ENCODE peak calls at places on chromosomes 7 and 10, in ten cellular contexts. One of them, this sample, is unnamed.

GRCh38 chr10:72275351-72276012 is 1.8 kb downstream of the DDIT4 start:
- DNase-seq in hippocampal formation: no peak
- DNase-seq in stimulated activated CD8-positive, alpha-beta memory T cell treated with anti-CD3 and anti-CD28 coated beads, Interleukin-15, amount 100 ng/mL, for 24 hours: no peak
- DNase-seq in GM23248: no peak
- DNase-seq in PC-3: no peak
- DNase-seq in NCI-H2081: peak; percentile 66
- DNase-seq in DMS153: no peak
- DNase-seq in neural crest cell: no peak
- DNase-seq in SJCRH30: peak; percentile 75
- DNase-seq in activated CD4-positive, alpha-beta T cell treated with anti-CD3 and anti-CD28 coated beads, Interleukin-2, amount 10 ng/mL, durations not matched to agents 7 days and 5 days: no peak
- DNase-seq in this sample: peak; percentile 75

GRCh38 chr10:73857446-73857845 is 16.9 kb downstream of the CAMK2G start:
- DNase-seq in hippocampal formation: no peak
- DNase-seq in stimulated activated CD8-positive, alpha-beta memory T cell treated with anti-CD3 and anti-CD28 coated beads, Interleukin-15, amount 100 ng/mL, for 24 hours: no peak
- DNase-seq in GM23248: no peak
- DNase-seq in PC-3: no peak
- DNase-seq in NCI-H2081: no peak
- DNase-seq in DMS153: no peak
- DNase-seq in neural crest cell: no peak
- DNase-seq in SJCRH30: no peak
- DNase-seq in activated CD4-positive, alpha-beta T cell treated with anti-CD3 and anti-CD28 coated beads, Interleukin-2, amount 10 ng/mL, durations not matched to agents 7 days and 5 days: peak; percentile 51
- DNase-seq in this sample: no peak

GRCh38 chr7:22751341-22751740 is 24.3 kb downstream of the IL6 start:
- DNase-seq in hippocampal formation: no peak
- DNase-seq in stimulated activated CD8-positive, alpha-beta memory T cell treated with anti-CD3 and anti-CD28 coated beads, Interleukin-15, amount 100 ng/mL, for 24 hours: no peak
- DNase-seq in GM23248: no peak
- DNase-seq in PC-3: no peak
- DNase-seq in NCI-H2081: no peak
- DNase-seq in DMS153: no peak
- DNase-seq in neural crest cell: no peak
- DNase-seq in SJCRH30: no peak
- DNase-seq in activated CD4-positive, alpha-beta T cell treated with anti-CD3 and anti-CD28 coated beads, Interleukin-2, amount 10 ng/mL, durations not matched to agents 7 days and 5 days: no peak
- DNase-seq in this sample: no peak

GRCh38 chr7:47148541-47149207 is 433.2 kb downstream of the TNS3 start:
- DNase-seq in hippocampal formation: no peak
- DNase-seq in stimulated activated CD8-positive, alpha-beta memory T cell treated with anti-CD3 and anti-CD28 coated beads, Interleukin-15, amount 100 ng/mL, for 24 hours: no peak
- DNase-seq in GM23248: no peak
- DNase-seq in PC-3: no peak
- DNase-seq in NCI-H2081: no peak
- DNase-seq in DMS153: peak; percentile 8
- DNase-seq in neural crest cell: no peak
- DNase-seq in SJCRH30: no peak
- DNase-seq in activated CD4-positive, alpha-beta T cell treated with anti-CD3 and anti-CD28 coated beads, Interleukin-2, amount 10 ng/mL, durations not matched to agents 7 days and 5 days: no peak
- DNase-seq in this sample: no peak

GRCh38 chr7:38185938-38186337 is 7.9 kb downstream of the STARD3NL start:
- DNase-seq in hippocampal formation: no peak
- DNase-seq in stimulated activated CD8-positive, alpha-beta memory T cell treated with anti-CD3 and anti-CD28 coated beads, Interleukin-15, amount 100 ng/mL, for 24 hours: no peak
- DNase-seq in GM23248: peak; percentile 7
- DNase-seq in PC-3: peak; percentile 18
- DNase-seq in NCI-H2081: no peak
- DNase-seq in DMS153: no peak
- DNase-seq in neural crest cell: no peak
- DNase-seq in SJCRH30: no peak
- DNase-seq in activated CD4-positive, alpha-beta T cell treated with anti-CD3 and anti-CD28 coated beads, Interleukin-2, amount 10 ng/mL, durations not matched to agents 7 days and 5 days: no peak
- DNase-seq in this sample: no peak

GRCh38 chr7:24828871-24829661 is 71.8 kb upstream of the GSDME start:
- DNase-seq in hippocampal formation: peak; percentile 43
- DNase-seq in stimulated activated CD8-positive, alpha-beta memory T cell treated with anti-CD3 and anti-CD28 coated beads, Interleukin-15, amount 100 ng/mL, for 24 hours: no peak
- DNase-seq in GM23248: no peak
- DNase-seq in PC-3: no peak
- DNase-seq in NCI-H2081: peak; percentile 82
- DNase-seq in DMS153: no peak
- DNase-seq in neural crest cell: no peak
- DNase-seq in SJCRH30: no peak
- DNase-seq in activated CD4-positive, alpha-beta T cell treated with anti-CD3 and anti-CD28 coated beads, Interleukin-2, amount 10 ng/mL, durations not matched to agents 7 days and 5 days: no peak
- DNase-seq in this sample: no peak

GRCh38 chr10:109428775-109429480 is 494.4 kb downstream of the XPNPEP1 start:
- DNase-seq in hippocampal formation: no peak
- DNase-seq in stimulated activated CD8-positive, alpha-beta memory T cell treated with anti-CD3 and anti-CD28 coated beads, Interleukin-15, amount 100 ng/mL, for 24 hours: no peak
- DNase-seq in GM23248: no peak
- DNase-seq in PC-3: no peak
- DNase-seq in NCI-H2081: no peak
- DNase-seq in DMS153: no peak
- DNase-seq in neural crest cell: no peak
- DNase-seq in SJCRH30: no peak
- DNase-seq in activated CD4-positive, alpha-beta T cell treated with anti-CD3 and anti-CD28 coated beads, Interleukin-2, amount 10 ng/mL, durations not matched to agents 7 days and 5 days: no peak
- DNase-seq in this sample: no peak

GRCh38 chr10:29344073-29344820 is 55.4 kb downstream of the LYZL1 start:
- DNase-seq in hippocampal formation: no peak
- DNase-seq in stimulated activated CD8-positive, alpha-beta memory T cell treated with anti-CD3 and anti-CD28 coated beads, Interleukin-15, amount 100 ng/mL, for 24 hours: no peak
- DNase-seq in GM23248: peak; percentile 72
- DNase-seq in PC-3: peak; percentile 3
- DNase-seq in NCI-H2081: no peak
- DNase-seq in DMS153: no peak
- DNase-seq in neural crest cell: no peak
- DNase-seq in SJCRH30: peak; percentile 74
- DNase-seq in activated CD4-positive, alpha-beta T cell treated with anti-CD3 and anti-CD28 coated beads, Interleukin-2, amount 10 ng/mL, durations not matched to agents 7 days and 5 days: no peak
- DNase-seq in this sample: no peak

GRCh38 chr7:150377116-150377979 is 1.8 kb upstream of the ZNF775 start:
- DNase-seq in hippocampal formation: no peak
- DNase-seq in stimulated activated CD8-positive, alpha-beta memory T cell treated with anti-CD3 and anti-CD28 coated beads, Interleukin-15, amount 100 ng/mL, for 24 hours: no peak
- DNase-seq in GM23248: no peak
- DNase-seq in PC-3: no peak
- DNase-seq in NCI-H2081: peak; percentile 30
- DNase-seq in DMS153: no peak
- DNase-seq in neural crest cell: no peak
- DNase-seq in SJCRH30: no peak
- DNase-seq in activated CD4-positive, alpha-beta T cell treated with anti-CD3 and anti-CD28 coated beads, Interleukin-2, amount 10 ng/mL, durations not matched to agents 7 days and 5 days: no peak
- DNase-seq in this sample: no peak

GRCh38 chr7:155262010-155262409 is 35.7 kb upstream of the INSIG1 start:
- DNase-seq in hippocampal formation: no peak
- DNase-seq in stimulated activated CD8-positive, alpha-beta memory T cell treated with anti-CD3 and anti-CD28 coated beads, Interleukin-15, amount 100 ng/mL, for 24 hours: no peak
- DNase-seq in GM23248: no peak
- DNase-seq in PC-3: no peak
- DNase-seq in NCI-H2081: no peak
- DNase-seq in DMS153: no peak
- DNase-seq in neural crest cell: no peak
- DNase-seq in SJCRH30: no peak
- DNase-seq in activated CD4-positive, alpha-beta T cell treated with anti-CD3 and anti-CD28 coated beads, Interleukin-2, amount 10 ng/mL, durations not matched to agents 7 days and 5 days: no peak
- DNase-seq in this sample: no peak

GRCh38 chr10:3146289-3146688 is 26.3 kb downstream of the PITRM1 start:
- DNase-seq in hippocampal formation: no peak
- DNase-seq in stimulated activated CD8-positive, alpha-beta memory T cell treated with anti-CD3 and anti-CD28 coated beads, Interleukin-15, amount 100 ng/mL, for 24 hours: no peak
- DNase-seq in GM23248: no peak
- DNase-seq in PC-3: no peak
- DNase-seq in NCI-H2081: no peak
- DNase-seq in DMS153: no peak
- DNase-seq in neural crest cell: no peak
- DNase-seq in SJCRH30: no peak
- DNase-seq in activated CD4-positive, alpha-beta T cell treated with anti-CD3 and anti-CD28 coated beads, Interleukin-2, amount 10 ng/mL, durations not matched to agents 7 days and 5 days: no peak
- DNase-seq in this sample: no peak

GRCh38 chr7:24882989-24883631 is 96.9 kb downstream of the OSBPL3 start:
- DNase-seq in hippocampal formation: no peak
- DNase-seq in stimulated activated CD8-positive, alpha-beta memory T cell treated with anti-CD3 and anti-CD28 coated beads, Interleukin-15, amount 100 ng/mL, for 24 hours: no peak
- DNase-seq in GM23248: peak; percentile 95
- DNase-seq in PC-3: peak; percentile 66
- DNase-seq in NCI-H2081: no peak
- DNase-seq in DMS153: no peak
- DNase-seq in neural crest cell: no peak
- DNase-seq in SJCRH30: peak; percentile 80
- DNase-seq in activated CD4-positive, alpha-beta T cell treated with anti-CD3 and anti-CD28 coated beads, Interleukin-2, amount 10 ng/mL, durations not matched to agents 7 days and 5 days: no peak
- DNase-seq in this sample: no peak

GRCh38 chr10:86365346-86366032 is 1.1 kb downstream of the GRID1 start:
- DNase-seq in hippocampal formation: peak; percentile 22
- DNase-seq in stimulated activated CD8-positive, alpha-beta memory T cell treated with anti-CD3 and anti-CD28 coated beads, Interleukin-15, amount 100 ng/mL, for 24 hours: no peak
- DNase-seq in GM23248: no peak
- DNase-seq in PC-3: no peak
- DNase-seq in NCI-H2081: peak; percentile 45
- DNase-seq in DMS153: no peak
- DNase-seq in neural crest cell: no peak
- DNase-seq in SJCRH30: no peak
- DNase-seq in activated CD4-positive, alpha-beta T cell treated with anti-CD3 and anti-CD28 coated beads, Interleukin-2, amount 10 ng/mL, durations not matched to agents 7 days and 5 days: no peak
- DNase-seq in this sample: peak; percentile 25

GRCh38 chr10:4730998-4731397 is 95.0 kb upstream of the AKR1E2 start:
- DNase-seq in hippocampal formation: no peak
- DNase-seq in stimulated activated CD8-positive, alpha-beta memory T cell treated with anti-CD3 and anti-CD28 coated beads, Interleukin-15, amount 100 ng/mL, for 24 hours: no peak
- DNase-seq in GM23248: no peak
- DNase-seq in PC-3: no peak
- DNase-seq in NCI-H2081: no peak
- DNase-seq in DMS153: no peak
- DNase-seq in neural crest cell: no peak
- DNase-seq in SJCRH30: no peak
- DNase-seq in activated CD4-positive, alpha-beta T cell treated with anti-CD3 and anti-CD28 coated beads, Interleukin-2, amount 10 ng/mL, durations not matched to agents 7 days and 5 days: no peak
- DNase-seq in this sample: no peak

GRCh38 chr7:65307651-65308299 is 65.9 kb upstream of the ZNF92 start:
- DNase-seq in hippocampal formation: peak; percentile 25
- DNase-seq in stimulated activated CD8-positive, alpha-beta memory T cell treated with anti-CD3 and anti-CD28 coated beads, Interleukin-15, amount 100 ng/mL, for 24 hours: no peak
- DNase-seq in GM23248: peak; percentile 50
- DNase-seq in PC-3: peak; percentile 56
- DNase-seq in NCI-H2081: peak; percentile 73
- DNase-seq in DMS153: peak; percentile 8
- DNase-seq in neural crest cell: peak; percentile 65
- DNase-seq in SJCRH30: peak; percentile 64
- DNase-seq in activated CD4-positive, alpha-beta T cell treated with anti-CD3 and anti-CD28 coated beads, Interleukin-2, amount 10 ng/mL, durations not matched to agents 7 days and 5 days: peak; percentile 55
- DNase-seq in this sample: peak; percentile 86

GRCh38 chr7:128361463-128362441 is at the start of gene PRRT4:
- DNase-seq in hippocampal formation: no peak
- DNase-seq in stimulated activated CD8-positive, alpha-beta memory T cell treated with anti-CD3 and anti-CD28 coated beads, Interleukin-15, amount 100 ng/mL, for 24 hours: no peak
- DNase-seq in GM23248: peak; percentile 60
- DNase-seq in PC-3: peak; percentile 22
- DNase-seq in NCI-H2081: peak; percentile 45
- DNase-seq in DMS153: no peak
- DNase-seq in neural crest cell: peak; percentile 38
- DNase-seq in SJCRH30: peak; percentile 42
- DNase-seq in activated CD4-positive, alpha-beta T cell treated with anti-CD3 and anti-CD28 coated beads, Interleukin-2, amount 10 ng/mL, durations not matched to agents 7 days and 5 days: peak; percentile 41
- DNase-seq in this sample: peak; percentile 40

GRCh38 chr10:111023060-111023459 is 53.8 kb upstream of the ADRA2A start:
- DNase-seq in hippocampal formation: no peak
- DNase-seq in stimulated activated CD8-positive, alpha-beta memory T cell treated with anti-CD3 and anti-CD28 coated beads, Interleukin-15, amount 100 ng/mL, for 24 hours: no peak
- DNase-seq in GM23248: no peak
- DNase-seq in PC-3: no peak
- DNase-seq in NCI-H2081: no peak
- DNase-seq in DMS153: no peak
- DNase-seq in neural crest cell: no peak
- DNase-seq in SJCRH30: no peak
- DNase-seq in activated CD4-positive, alpha-beta T cell treated with anti-CD3 and anti-CD28 coated beads, Interleukin-2, amount 10 ng/mL, durations not matched to agents 7 days and 5 days: no peak
- DNase-seq in this sample: no peak

GRCh38 chr7:32298403-32299132 is 191.6 kb downstream of the LSM5 start:
- DNase-seq in hippocampal formation: no peak
- DNase-seq in stimulated activated CD8-positive, alpha-beta memory T cell treated with anti-CD3 and anti-CD28 coated beads, Interleukin-15, amount 100 ng/mL, for 24 hours: no peak
- DNase-seq in GM23248: peak; percentile 7
- DNase-seq in PC-3: no peak
- DNase-seq in NCI-H2081: peak; percentile 30
- DNase-seq in DMS153: no peak
- DNase-seq in neural crest cell: peak; percentile 16
- DNase-seq in SJCRH30: no peak
- DNase-seq in activated CD4-positive, alpha-beta T cell treated with anti-CD3 and anti-CD28 coated beads, Interleukin-2, amount 10 ng/mL, durations not matched to agents 7 days and 5 days: no peak
- DNase-seq in this sample: peak; percentile 46

GRCh38 chr7:98252655-98253054 is 623 bp upstream of the TECPR1 start:
- DNase-seq in hippocampal formation: no peak
- DNase-seq in stimulated activated CD8-positive, alpha-beta memory T cell treated with anti-CD3 and anti-CD28 coated beads, Interleukin-15, amount 100 ng/mL, for 24 hours: no peak
- DNase-seq in GM23248: peak; percentile 49
- DNase-seq in PC-3: no peak
- DNase-seq in NCI-H2081: no peak
- DNase-seq in DMS153: no peak
- DNase-seq in neural crest cell: no peak
- DNase-seq in SJCRH30: no peak
- DNase-seq in activated CD4-positive, alpha-beta T cell treated with anti-CD3 and anti-CD28 coated beads, Interleukin-2, amount 10 ng/mL, durations not matched to agents 7 days and 5 days: no peak
- DNase-seq in this sample: no peak